ENCODE peak calls at places on chromosomes 12 and 14, in nine cellular contexts. One of them, this sample, is unnamed.

GRCh38 chr14:90857866-90858265 is 41.6 kb upstream of the TTC7B start:
- DNase-seq in tibial nerve: no peak
- DNase-seq in HFFc6: no peak
- DNase-seq in MCF 10A: no peak
- DNase-seq in heart left ventricle: no peak
- DNase-seq in left lung: no peak
- DNase-seq in nephron progenitor cell: no peak
- DNase-seq in endothelial cell: no peak
- DNase-seq in CD8-positive, alpha-beta T cell: no peak
- DNase-seq in this sample: no peak

GRCh38 chr12:102816816-102817434 is 100.1 kb downstream of the PAH start:
- DNase-seq in tibial nerve: no peak
- DNase-seq in HFFc6: peak
- DNase-seq in MCF 10A: peak
- DNase-seq in heart left ventricle: no peak
- DNase-seq in left lung: no peak
- DNase-seq in nephron progenitor cell: peak
- DNase-seq in endothelial cell: no peak
- DNase-seq in CD8-positive, alpha-beta T cell: no peak
- DNase-seq in this sample: no peak

GRCh38 chr14:23433457-23433856 is 2.0 kb downstream of the MYH7 start:
- DNase-seq in tibial nerve: no peak
- DNase-seq in HFFc6: no peak
- DNase-seq in MCF 10A: no peak
- DNase-seq in heart left ventricle: peak
- DNase-seq in left lung: no peak
- DNase-seq in nephron progenitor cell: no peak
- DNase-seq in endothelial cell: no peak
- DNase-seq in CD8-positive, alpha-beta T cell: no peak
- DNase-seq in this sample: peak

GRCh38 chr12:47775100-47775911 is 2.3 kb downstream of the SLC48A1 start:
- DNase-seq in tibial nerve: no peak
- DNase-seq in HFFc6: peak
- DNase-seq in MCF 10A: no peak
- DNase-seq in heart left ventricle: no peak
- DNase-seq in left lung: no peak
- DNase-seq in nephron progenitor cell: no peak
- DNase-seq in endothelial cell: no peak
- DNase-seq in CD8-positive, alpha-beta T cell: no peak
- DNase-seq in this sample: no peak

GRCh38 chr12:2477009-2477766 is 317.6 kb upstream of the FKBP4 start:
- DNase-seq in tibial nerve: no peak
- DNase-seq in HFFc6: no peak
- DNase-seq in MCF 10A: no peak
- DNase-seq in heart left ventricle: no peak
- DNase-seq in left lung: no peak
- DNase-seq in nephron progenitor cell: no peak
- DNase-seq in endothelial cell: no peak
- DNase-seq in CD8-positive, alpha-beta T cell: no peak
- DNase-seq in this sample: no peak

GRCh38 chr12:116533343-116534248 is 25.6 kb upstream of the MAP1LC3B2 start:
- DNase-seq in tibial nerve: peak
- DNase-seq in HFFc6: peak
- DNase-seq in MCF 10A: peak
- DNase-seq in heart left ventricle: peak
- DNase-seq in left lung: peak
- DNase-seq in nephron progenitor cell: peak
- DNase-seq in endothelial cell: peak
- DNase-seq in CD8-positive, alpha-beta T cell: peak
- DNase-seq in this sample: no peak

GRCh38 chr12:49345840-49346658 is 639 bp upstream of the DNAJC22 start:
- DNase-seq in tibial nerve: no peak
- DNase-seq in HFFc6: no peak
- DNase-seq in MCF 10A: no peak
- DNase-seq in heart left ventricle: no peak
- DNase-seq in left lung: no peak
- DNase-seq in nephron progenitor cell: peak
- DNase-seq in endothelial cell: no peak
- DNase-seq in CD8-positive, alpha-beta T cell: no peak
- DNase-seq in this sample: no peak

GRCh38 chr14:73136085-73136386 is 271 bp upstream of the PSEN1 start:
- DNase-seq in tibial nerve: no peak
- DNase-seq in HFFc6: no peak
- DNase-seq in MCF 10A: no peak
- DNase-seq in heart left ventricle: no peak
- DNase-seq in left lung: no peak
- DNase-seq in nephron progenitor cell: no peak
- DNase-seq in endothelial cell: no peak
- DNase-seq in CD8-positive, alpha-beta T cell: no peak
- DNase-seq in this sample: no peak

GRCh38 chr14:37197421-37198272 is at the start of gene MIPOL1:
- DNase-seq in tibial nerve: peak
- DNase-seq in HFFc6: peak
- DNase-seq in MCF 10A: peak
- DNase-seq in heart left ventricle: peak
- DNase-seq in left lung: peak
- DNase-seq in nephron progenitor cell: peak
- DNase-seq in endothelial cell: peak
- DNase-seq in CD8-positive, alpha-beta T cell: no peak
- DNase-seq in this sample: peak

GRCh38 chr12:125015680-125016310 is 22.4 kb downstream of the BRI3BP start:
- DNase-seq in tibial nerve: no peak
- DNase-seq in HFFc6: no peak
- DNase-seq in MCF 10A: no peak
- DNase-seq in heart left ventricle: no peak
- DNase-seq in left lung: no peak
- DNase-seq in nephron progenitor cell: no peak
- DNase-seq in endothelial cell: no peak
- DNase-seq in CD8-positive, alpha-beta T cell: no peak
- DNase-seq in this sample: peak

GRCh38 chr12:117140397-117141096 is 41.3 kb upstream of the TESC start:
- DNase-seq in tibial nerve: no peak
- DNase-seq in HFFc6: no peak
- DNase-seq in MCF 10A: peak
- DNase-seq in heart left ventricle: no peak
- DNase-seq in left lung: no peak
- DNase-seq in nephron progenitor cell: no peak
- DNase-seq in endothelial cell: no peak
- DNase-seq in CD8-positive, alpha-beta T cell: no peak
- DNase-seq in this sample: no peak

GRCh38 chr12:40569626-40570179 is 122.5 kb upstream of the CNTN1 start:
- DNase-seq in tibial nerve: no peak
- DNase-seq in HFFc6: no peak
- DNase-seq in MCF 10A: no peak
- DNase-seq in heart left ventricle: no peak
- DNase-seq in left lung: no peak
- DNase-seq in nephron progenitor cell: no peak
- DNase-seq in endothelial cell: no peak
- DNase-seq in CD8-positive, alpha-beta T cell: no peak
- DNase-seq in this sample: no peak

GRCh38 chr12:2411011-2411410 is 358.2 kb downstream of the CACNA1C start:
- DNase-seq in tibial nerve: no peak
- DNase-seq in HFFc6: no peak
- DNase-seq in MCF 10A: no peak
- DNase-seq in heart left ventricle: no peak
- DNase-seq in left lung: no peak
- DNase-seq in nephron progenitor cell: no peak
- DNase-seq in endothelial cell: no peak
- DNase-seq in CD8-positive, alpha-beta T cell: no peak
- DNase-seq in this sample: no peak

GRCh38 chr12:4797096-4797495 is 76.9 kb downstream of the GALNT8 start:
- DNase-seq in tibial nerve: no peak
- DNase-seq in HFFc6: no peak
- DNase-seq in MCF 10A: no peak
- DNase-seq in heart left ventricle: no peak
- DNase-seq in left lung: no peak
- DNase-seq in nephron progenitor cell: no peak
- DNase-seq in endothelial cell: peak
- DNase-seq in CD8-positive, alpha-beta T cell: no peak
- DNase-seq in this sample: no peak

GRCh38 chr14:99081156-99081765 is 190.7 kb downstream of the BCL11B start:
- DNase-seq in tibial nerve: no peak
- DNase-seq in HFFc6: no peak
- DNase-seq in MCF 10A: no peak
- DNase-seq in heart left ventricle: no peak
- DNase-seq in left lung: no peak
- DNase-seq in nephron progenitor cell: no peak
- DNase-seq in endothelial cell: no peak
- DNase-seq in CD8-positive, alpha-beta T cell: no peak
- DNase-seq in this sample: no peak

GRCh38 chr12:89477633-89478279 is 46.8 kb downstream of the GALNT4 start:
- DNase-seq in tibial nerve: no peak
- DNase-seq in HFFc6: no peak
- DNase-seq in MCF 10A: no peak
- DNase-seq in heart left ventricle: no peak
- DNase-seq in left lung: no peak
- DNase-seq in nephron progenitor cell: no peak
- DNase-seq in endothelial cell: no peak
- DNase-seq in CD8-positive, alpha-beta T cell: no peak
- DNase-seq in this sample: no peak

GRCh38 chr14:61244051-61244450 is 37.1 kb downstream of the TMEM30B start:
- DNase-seq in tibial nerve: no peak
- DNase-seq in HFFc6: no peak
- DNase-seq in MCF 10A: no peak
- DNase-seq in heart left ventricle: no peak
- DNase-seq in left lung: no peak
- DNase-seq in nephron progenitor cell: no peak
- DNase-seq in endothelial cell: no peak
- DNase-seq in CD8-positive, alpha-beta T cell: no peak
- DNase-seq in this sample: no peak
- TF ChIP-seq CTCF in tibial nerve: no peak
- TF ChIP-seq CTCF in HFFc6: no peak
- TF ChIP-seq CTCF in MCF 10A: no peak
- TF ChIP-seq CTCF in heart left ventricle: no peak
- TF ChIP-seq CTCF in left lung: no peak
- TF ChIP-seq CTCF in nephron progenitor cell: no peak
- TF ChIP-seq CTCF in endothelial cell: no peak
- TF ChIP-seq CTCF in CD8-positive, alpha-beta T cell: no peak
- TF ChIP-seq CTCF in this sample: no peak

DNA sequence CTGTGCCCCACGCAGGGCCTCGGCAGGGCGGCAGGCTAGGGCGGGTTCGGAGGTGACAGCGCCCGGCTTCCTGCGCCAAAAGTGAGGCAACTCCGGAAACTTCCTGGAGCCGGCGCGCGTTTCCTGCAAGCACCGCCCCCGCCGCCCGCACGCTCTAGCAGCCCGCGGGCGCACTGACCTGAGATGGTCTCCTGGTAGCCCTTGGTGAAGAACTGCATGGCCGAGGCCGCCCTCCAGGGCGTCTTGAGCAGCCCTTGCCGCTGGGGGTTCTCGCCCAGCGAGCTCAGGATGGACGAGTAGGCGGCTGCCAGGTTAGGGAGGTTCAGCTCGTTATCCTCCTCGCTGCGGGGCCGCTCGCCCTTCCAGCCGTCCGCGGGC is 494 bp downstream of the GCH1 start:
- DNase-seq in tibial nerve: peak
- DNase-seq in HFFc6: no peak
- DNase-seq in MCF 10A: peak
- DNase-seq in heart left ventricle: peak
- DNase-seq in left lung: peak
- DNase-seq in nephron progenitor cell: peak
- DNase-seq in endothelial cell: peak
- DNase-seq in CD8-positive, alpha-beta T cell: peak
- DNase-seq in this sample: no peak
- TF ChIP-seq CTCF in tibial nerve: no peak
- TF ChIP-seq CTCF in HFFc6: no peak
- TF ChIP-seq CTCF in MCF 10A: no peak
- TF ChIP-seq CTCF in heart left ventricle: no peak
- TF ChIP-seq CTCF in left lung: no peak
- TF ChIP-seq CTCF in nephron progenitor cell: no peak
- TF ChIP-seq CTCF in endothelial cell: no peak
- TF ChIP-seq CTCF in CD8-positive, alpha-beta T cell: no peak
- TF ChIP-seq CTCF in this sample: no peak

GRCh38 chr12:122031342-122032216 is 9.9 kb downstream of the BCL7A start:
- DNase-seq in tibial nerve: no peak
- DNase-seq in HFFc6: no peak
- DNase-seq in MCF 10A: peak
- DNase-seq in heart left ventricle: peak
- DNase-seq in left lung: no peak
- DNase-seq in nephron progenitor cell: peak
- DNase-seq in endothelial cell: peak
- DNase-seq in CD8-positive, alpha-beta T cell: peak
- DNase-seq in this sample: no peak
- TF ChIP-seq CTCF in tibial nerve: peak
- TF ChIP-seq CTCF in HFFc6: peak
- TF ChIP-seq CTCF in MCF 10A: peak
- TF ChIP-seq CTCF in heart left ventricle: peak
- TF ChIP-seq CTCF in left lung: peak
- TF ChIP-seq CTCF in nephron progenitor cell: peak
- TF ChIP-seq CTCF in endothelial cell: peak
- TF ChIP-seq CTCF in CD8-positive, alpha-beta T cell: peak
- TF ChIP-seq CTCF in this sample: peak

GRCh38 chr12:128791395-128792322 is 32.1 kb downstream of the SLC15A4 start:
- DNase-seq in tibial nerve: no peak
- DNase-seq in HFFc6: no peak
- DNase-seq in MCF 10A: no peak
- DNase-seq in heart left ventricle: peak
- DNase-seq in left lung: no peak
- DNase-seq in nephron progenitor cell: no peak
- DNase-seq in endothelial cell: no peak
- DNase-seq in CD8-positive, alpha-beta T cell: no peak
- DNase-seq in this sample: no peak

GRCh38 chr12:128792881-128793280 is 30.9 kb downstream of the SLC15A4 start:
- DNase-seq in tibial nerve: no peak
- DNase-seq in HFFc6: no peak
- DNase-seq in MCF 10A: no peak
- DNase-seq in heart left ventricle: peak
- DNase-seq in left lung: no peak
- DNase-seq in nephron progenitor cell: no peak
- DNase-seq in endothelial cell: no peak
- DNase-seq in CD8-positive, alpha-beta T cell: no peak
- DNase-seq in this sample: no peak

GRCh38 chr12:128790653-128791373 is 32.9 kb downstream of the SLC15A4 start:
- DNase-seq in tibial nerve: no peak
- DNase-seq in HFFc6: no peak
- DNase-seq in MCF 10A: no peak
- DNase-seq in heart left ventricle: peak
- DNase-seq in left lung: no peak
- DNase-seq in nephron progenitor cell: no peak
- DNase-seq in endothelial cell: no peak
- DNase-seq in CD8-positive, alpha-beta T cell: no peak
- DNase-seq in this sample: no peak

GRCh38 chr12:128790221-128790620 is 33.5 kb downstream of the SLC15A4 start:
- DNase-seq in tibial nerve: no peak
- DNase-seq in HFFc6: no peak
- DNase-seq in MCF 10A: no peak
- DNase-seq in heart left ventricle: peak
- DNase-seq in left lung: no peak
- DNase-seq in nephron progenitor cell: no peak
- DNase-seq in endothelial cell: no peak
- DNase-seq in CD8-positive, alpha-beta T cell: no peak
- DNase-seq in this sample: no peak

DNA sequence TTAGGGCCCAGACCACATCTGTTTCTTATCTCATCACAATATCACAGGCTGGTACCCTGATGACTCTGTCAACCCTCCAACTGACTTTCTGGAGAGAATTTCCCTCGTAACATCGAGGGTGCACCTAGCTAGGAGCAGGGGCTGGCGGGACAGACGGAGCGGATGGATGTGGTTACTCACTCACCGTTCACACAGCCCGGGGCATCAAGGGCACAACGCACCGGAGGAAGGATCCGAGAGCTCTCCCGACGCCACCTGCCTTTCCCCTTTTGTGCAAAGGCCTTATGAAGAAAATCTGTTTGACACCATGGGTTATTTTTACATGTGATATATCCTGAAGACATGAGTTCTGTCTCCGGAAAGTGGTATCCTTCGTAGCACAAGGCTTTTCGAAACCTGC is 31.4 kb downstream of the SLC15A4 start:
- DNase-seq in tibial nerve: no peak
- DNase-seq in HFFc6: no peak
- DNase-seq in MCF 10A: no peak
- DNase-seq in heart left ventricle: peak
- DNase-seq in left lung: no peak
- DNase-seq in nephron progenitor cell: no peak
- DNase-seq in endothelial cell: no peak
- DNase-seq in CD8-positive, alpha-beta T cell: no peak
- DNase-seq in this sample: no peak
- TF ChIP-seq CTCF in tibial nerve: no peak
- TF ChIP-seq CTCF in HFFc6: no peak
- TF ChIP-seq CTCF in MCF 10A: no peak
- TF ChIP-seq CTCF in heart left ventricle: no peak
- TF ChIP-seq CTCF in left lung: no peak
- TF ChIP-seq CTCF in nephron progenitor cell: no peak
- TF ChIP-seq CTCF in endothelial cell: no peak
- TF ChIP-seq CTCF in CD8-positive, alpha-beta T cell: no peak
- TF ChIP-seq CTCF in this sample: no peak

This sample was measured in chondrocyte.